ENCODE peak calls at places on chromosomes 6 and 20, in nine cellular contexts. L is gastrocnemius medialis, N is OCI-LY7, M is lower leg skin, S is heart left ventricle, H is IMR-90, I is bronchial epithelial cell, O is fibroblast of the aortic adventitia, C is ovary. T is an unnamed sample.
A peak's percentile ranks its signal among the peaks of the same experiment; 100 is the strongest.

GRCh38 chr20:32969356-32970114 is 34.7 kb downstream of the SUN5 start:
- DNase-seq in C (no peak), H (no peak), N (no peak), O (no peak), L (no peak), M (peak; percentile 53), S (no peak), I (no peak), T (no peak)

GRCh38 chr6:53441761-53442160 is 93.0 kb upstream of the ELOVL5 start:
- DNase-seq in S (no peak), O (peak; percentile 76), I (peak; percentile 39), C (no peak), N (no peak), L (no peak), H (peak; percentile 67), M (no peak), T (no peak)

GRCh38 chr6:69818223-69818930 is 21.6 kb upstream of the LMBRD1 start:
- DNase-seq in C (no peak), O (no peak), L (no peak), I (no peak), H (no peak), S (no peak), M (no peak), N (no peak), T (no peak)

GRCh38 chr6:41555326-41556300 is 9.4 kb downstream of the FOXP4 start:
- DNase-seq in O (no peak), M (no peak), I (no peak), S (no peak), L (no peak), C (no peak), N (no peak), H (no peak), T (no peak)

GRCh38 chr20:62362991-62363919 is 3.9 kb downstream of the LAMA5 start:
- DNase-seq in S (peak; percentile 41), N (peak; percentile 22), O (no peak), I (no peak), M (peak; percentile 84), L (peak; percentile 11), C (no peak), H (no peak), T (peak; percentile 28)

GRCh38 chr6:28651161-28651560 is 125.5 kb downstream of the GPX5 start:
- DNase-seq in N (no peak), L (no peak), H (no peak), C (no peak), I (no peak), O (no peak), M (no peak), S (no peak), T (no peak)

GRCh38 chr20:61965606-61966491 is 99.8 kb downstream of the TAF4 start:
- DNase-seq in O (no peak), M (peak; percentile 68), L (no peak), H (no peak), C (peak; percentile 53), I (no peak), N (no peak), S (no peak), T (no peak)

GRCh38 chr6:160950507-160950906 is 41.1 kb upstream of the MAP3K4 start:
- DNase-seq in L (no peak), C (no peak), O (peak; percentile 41), H (peak; percentile 44), S (no peak), M (no peak), I (peak; percentile 94), N (no peak), T (no peak)

GRCh38 chr6:13431861-13432465 is 55.4 kb downstream of the GFOD1 start:
- DNase-seq in I (peak; percentile 25), L (no peak), S (no peak), N (no peak), O (no peak), C (no peak), H (peak; percentile 55), M (no peak), T (no peak)

GRCh38 chr6:41269716-41270115 is 16.8 kb downstream of the TREM1 start:
- DNase-seq in H (no peak), S (no peak), M (no peak), L (no peak), C (no peak), N (no peak), O (no peak), I (no peak), T (no peak)

GRCh38 chr6:21708181-21708580 is 114.6 kb downstream of the SOX4 start:
- DNase-seq in L (no peak), N (no peak), H (no peak), S (no peak), O (no peak), M (no peak), C (no peak), I (no peak), T (no peak)

GRCh38 chr6:160431231-160431630 is 83.1 kb downstream of the SLC22A3 start:
- DNase-seq in M (peak; percentile 92), L (peak; percentile 65), C (peak; percentile 91), I (peak; percentile 31), S (peak; percentile 60), H (peak; percentile 85), O (peak; percentile 100), N (no peak), T (peak; percentile 87)

GRCh38 chr6:119096683-119097310 is 18.3 kb upstream of the FAM184A start:
- DNase-seq in N (no peak), C (peak; percentile 91), S (peak; percentile 83), O (peak; percentile 69), L (peak; percentile 73), H (peak; percentile 3), M (peak; percentile 89), I (peak; percentile 81), T (peak; percentile 79)

GRCh38 chr20:19676202-19676601 is 81.9 kb upstream of the RIN2 start:
- DNase-seq in S (no peak), I (no peak), H (no peak), O (no peak), M (no peak), N (no peak), C (no peak), L (no peak), T (no peak)

GRCh38 chr20:61218886-61219480 is 33.1 kb upstream of the CDH4 start:
- DNase-seq in O (peak; percentile 45), C (no peak), S (no peak), M (no peak), L (no peak), H (peak; percentile 60), N (no peak), I (no peak), T (no peak)

GRCh38 chr6:43495409-43495941 is 14.7 kb downstream of the LRRC73 start:
- DNase-seq in I (peak; percentile 47), S (no peak), N (no peak), M (no peak), L (no peak), O (no peak), C (no peak), H (no peak), T (no peak)
- TF ChIP-seq CTCF in I (peak; percentile 58), S (peak; percentile 13), N (no peak), M (no peak), L (no peak), O (peak; percentile 15), C (no peak), H (peak; percentile 20), T (no peak)

GRCh38 chr20:45355685-45356084 is 7.3 kb upstream of the SYS1 start:
- DNase-seq in I (no peak), O (no peak), H (no peak), L (no peak), N (no peak), C (no peak), M (no peak), S (no peak), T (no peak)

GRCh38 chr20:45352729-45353128 is 4.5 kb upstream of the SDC4 start:
- DNase-seq in N (no peak), H (no peak), C (no peak), L (no peak), S (no peak), M (no peak), O (no peak), I (no peak), T (no peak)

GRCh38 chr20:45355209-45355608 is 7.0 kb upstream of the SDC4 start:
- DNase-seq in O (peak; percentile 66), L (no peak), M (no peak), I (peak; percentile 72), S (no peak), N (no peak), C (no peak), H (peak; percentile 88), T (no peak)

GRCh38 chr20:45353746-45354145 is 5.5 kb upstream of the SDC4 start:
- DNase-seq in N (no peak), S (no peak), C (no peak), M (no peak), H (no peak), O (no peak), I (no peak), L (no peak), T (no peak)

GRCh38 chr20:45354423-45355208 is 6.4 kb upstream of the SDC4 start:
- DNase-seq in S (no peak), H (peak; percentile 44), I (no peak), N (no peak), C (no peak), M (no peak), O (peak; percentile 53), L (no peak), T (no peak)
- H3K4me3 ChIP-seq in S (no peak overlapping the region), H (peak overlapping the region; percentile 13), I (no peak overlapping the region), N (no peak overlapping the region), C (no peak overlapping the region), M (no peak overlapping the region), O (no peak overlapping the region), L (no peak overlapping the region), T (no peak overlapping the region)

GRCh38 chr6:79967178-79967577 is 19.8 kb upstream of the ELOVL4 start:
- DNase-seq in H (no peak), O (no peak), I (no peak), M (no peak), L (no peak), C (no peak), N (no peak), S (no peak), T (no peak)
- TF ChIP-seq CTCF in H (no peak), O (no peak), I (no peak), M (no peak), L (no peak), C (no peak), N (no peak), S (no peak), T (no peak)

GRCh38 chr20:24045621-24046020 is 57.0 kb upstream of the GGTLC1 start:
- DNase-seq in M (no peak), L (no peak), S (no peak), O (no peak), I (no peak), N (no peak), H (no peak), C (no peak), T (no peak)
- H3K4me3 ChIP-seq in M (no peak overlapping the region), L (no peak overlapping the region), S (no peak overlapping the region), O (no peak overlapping the region), I (no peak overlapping the region), N (no peak overlapping the region), H (no peak overlapping the region), C (no peak overlapping the region), T (no peak overlapping the region)